ENCODE peak calls at places on chromosomes 12 and 14, in eight cellular contexts. M is activated CD4-positive, alpha-beta T cell treated with anti-CD3 and anti-CD28 coated beads for 48 hours; V is cardiac septum; F is KBM-7; N is kidney; Y is DMS79; I is activated CD4-positive, CD25-positive, alpha-beta regulatory T cell; J is MV-4-11. L is an unnamed sample.

GRCh38 chr12:58363971-58364370 is 422.6 kb downstream of the ATP23 start:
- DNase-seq in M (no peak), V (no peak), F (no peak), N (no peak), Y (no peak), I (no peak), J (no peak), L (no peak)

GRCh38 chr14:100898465-100898864 is 5.1 kb downstream of the RTL1 start:
- DNase-seq in M (no peak), V (peak), F (no peak), N (peak), Y (no peak), I (no peak), J (no peak), L (no peak)

GRCh38 chr12:20212036-20212435 is 156.3 kb upstream of the PDE3A start:
- DNase-seq in M (no peak), V (no peak), F (peak), N (no peak), Y (no peak), I (no peak), J (peak), L (no peak)

GRCh38 chr14:53979141-53979673 is 22.6 kb upstream of the BMP4 start:
- DNase-seq in M (no peak), V (no peak), F (no peak), N (no peak), Y (no peak), I (no peak), J (no peak), L (no peak)

GRCh38 chr12:8709124-8709830 is 11.5 kb downstream of the RIMKLB start:
- DNase-seq in M (no peak), V (no peak), F (no peak), N (no peak), Y (peak), I (no peak), J (peak), L (no peak)

GRCh38 chr14:20907214-20907613 is 16.0 kb downstream of the RNASE3 start:
- DNase-seq in M (no peak), V (no peak), F (no peak), N (no peak), Y (no peak), I (no peak), J (no peak), L (no peak)

GRCh38 chr12:117494833-117495714 is 133.6 kb upstream of the NOS1 start:
- DNase-seq in M (no peak), V (no peak), F (no peak), N (no peak), Y (peak), I (no peak), J (no peak), L (no peak)

GRCh38 chr14:36580856-36581831 is 1.3 kb downstream of the NKX2-8 start:
- DNase-seq in M (peak), V (no peak), F (no peak), N (peak), Y (peak), I (no peak), J (no peak), L (peak)

GRCh38 chr14:100406505-100407131 is 83.5 kb downstream of the SLC25A47 start:
- DNase-seq in M (peak), V (peak), F (peak), N (no peak), Y (peak), I (no peak), J (peak), L (no peak)

GRCh38 chr14:90558041-90558982 is 161.5 kb downstream of the CALM1 start:
- DNase-seq in M (no peak), V (no peak), F (no peak), N (no peak), Y (no peak), I (no peak), J (no peak), L (no peak)

GRCh38 chr12:89574736-89575208 is 48.9 kb upstream of the POC1B start:
- DNase-seq in M (no peak), V (no peak), F (peak), N (no peak), Y (no peak), I (no peak), J (peak), L (no peak)

GRCh38 chr12:31204995-31205582 is 120.9 kb downstream of the SINHCAF start:
- DNase-seq in M (no peak), V (no peak), F (no peak), N (no peak), Y (no peak), I (no peak), J (no peak), L (no peak)

L was measured in RWPE2.